ENCODE peak calls at places on chromosomes 16 and 17, in five cellular contexts. A, N, V, F and R are unnamed samples.

GRCh38 chr17:76539631-76540271 is at the start of gene PRCD:
- DNase-seq in A (no peak), N (peak), V (no peak), F (no peak), R (no peak)

GRCh38 chr17:57104461-57105175 is 19.6 kb downstream of the AKAP1 start:
- DNase-seq in A (no peak), N (no peak), V (no peak), F (no peak), R (no peak)

GRCh38 chr17:7885357-7886226 is 3.0 kb upstream of the CHD3 start:
- DNase-seq in A (peak), N (peak), V (peak), F (no peak), R (no peak)

GRCh38 chr17:39979021-39979660 is 1.5 kb upstream of the PSMD3 start:
- DNase-seq in A (no peak), N (no peak), V (no peak), F (no peak), R (no peak)

GRCh38 chr17:82890339-82890730 is 50.5 kb upstream of the ZNF750 start:
- DNase-seq in A (no peak), N (no peak), V (no peak), F (no peak), R (no peak)

GRCh38 chr17:36583787-36584186 is 7.9 kb upstream of the DHRS11 start:
- DNase-seq in A (no peak), N (no peak), V (no peak), F (no peak), R (no peak)

GRCh38 chr16:81121474-81121990 is 25.3 kb upstream of the GCSH start:
- DNase-seq in A (no peak), N (no peak), V (no peak), F (no peak), R (no peak)

GRCh38 chr16:25014500-25015147 is 545 bp downstream of the ARHGAP17 start:
- DNase-seq in A (peak), N (peak), V (no peak), F (no peak), R (no peak)

GRCh38 chr17:69166957-69167356 is 25.3 kb upstream of the ABCA6 start:
- DNase-seq in A (no peak), N (no peak), V (no peak), F (no peak), R (no peak)

GRCh38 chr17:82333279-82334171 is at the start of gene SECTM1:
- DNase-seq in A (peak), N (no peak), V (no peak), F (no peak), R (no peak)

GRCh38 chr17:40416671-40417070 is 1.0 kb downstream of the TOP2A start:
- DNase-seq in A (no peak), N (no peak), V (no peak), F (no peak), R (no peak)

GRCh38 chr17:31537558-31537957 is 146.1 kb downstream of the RAB11FIP4 start:
- DNase-seq in A (peak), N (no peak), V (no peak), F (no peak), R (no peak)

GRCh38 chr16:8712589-8713361 is 38.4 kb downstream of the ABAT start:
- DNase-seq in A (no peak), N (no peak), V (no peak), F (no peak), R (no peak)

GRCh38 chr16:86095131-86095752 is 196.3 kb downstream of the IRF8 start:
- DNase-seq in A (no peak), N (no peak), V (no peak), F (no peak), R (no peak)

GRCh38 chr16:85570213-85570734 is 42.8 kb upstream of the GSE1 start:
- DNase-seq in A (no peak), N (no peak), V (no peak), F (no peak), R (no peak)

GRCh38 chr17:1541367-1541904 is 21.2 kb downstream of the PITPNA start:
- DNase-seq in A (no peak), N (no peak), V (no peak), F (no peak), R (no peak)